ENCODE peak calls at places on chromosomes 11 and 22, in four cellular contexts. S is H9; R is stimulated activated CD8-positive, alpha-beta memory T cell treated with anti-CD3 and anti-CD28 coated beads, Interleukin-4, amount 100 ng/mL, for 1 hour; W is fibroblast of mammary gland. C is an unnamed sample.

GRCh38 chr11:133058501-133058900 is 473.8 kb downstream of the OPCML start:
- DNase-seq in R (no peak), W (no peak), S (peak), C (no peak)

GRCh38 chr11:13208921-13209320 is 68.7 kb upstream of the BMAL1 start:
- DNase-seq in R (no peak), S (no peak), W (no peak), C (no peak)

GRCh38 chr11:66219846-66220565 is 48.4 kb upstream of the RAB1B start:
- DNase-seq in W (no peak), S (peak), R (no peak), C (no peak)

GRCh38 chr11:8503872-8504491 is 90.0 kb downstream of the STK33 start:
- DNase-seq in R (no peak), S (no peak), W (no peak), C (peak)

GRCh38 chr11:17471501-17471900 is 5.1 kb downstream of the ABCC8 start:
- DNase-seq in S (no peak), W (no peak), R (no peak), C (no peak)

GRCh38 chr11:119320593-119321524 is 3.9 kb upstream of the MCAM start:
- DNase-seq in R (no peak), S (peak), W (peak), C (peak)

GRCh38 chr22:20128902-20129746 is 2.5 kb upstream of the ZDHHC8 start:
- DNase-seq in S (peak), W (peak), R (no peak), C (peak)

GRCh38 chr22:27663812-27664211 is 137.7 kb downstream of the MN1 start:
- DNase-seq in S (no peak), W (no peak), R (no peak), C (no peak)

C was measured in mucosa of descending colon.